ENCODE peak calls at places on chromosomes 1 and 21, in eight cellular contexts. F is MCF 10A; S is tibial artery; I is GM23338; Z is foreskin fibroblast; V is lung; P is CD4-positive, alpha-beta T cell; K is HFFc6. R is an unnamed sample.

GRCh38 chr1:44784094-44785026 is 3.6 kb downstream of the BEST4 start:
- DNase-seq in Z (peak; percentile 47), K (no peak), F (no peak), I (peak; percentile 84), P (no peak), V (no peak), S (no peak), R (no peak)

GRCh38 chr1:159009704-159010361 is at the start of gene IFI16:
- DNase-seq in I (no peak), Z (peak; percentile 95), P (peak; percentile 22), K (peak; percentile 97), F (peak; percentile 99), S (peak; percentile 62), V (peak; percentile 56), R (no peak)

GRCh38 chr1:54945393-54945936 is 35.0 kb upstream of the TMEM61 start:
- DNase-seq in F (peak; percentile 86), S (no peak), Z (no peak), I (no peak), K (no peak), P (no peak), V (no peak), R (no peak)

GRCh38 chr1:17597651-17598050 is 58.2 kb downstream of the ARHGEF10L start:
- DNase-seq in I (no peak), F (no peak), P (no peak), K (no peak), S (no peak), Z (no peak), V (no peak), R (no peak)

GRCh38 chr21:16838330-16838729 is 674.5 kb upstream of the CXADR start:
- DNase-seq in I (no peak), F (no peak), Z (peak; percentile 20), S (no peak), V (no peak), K (no peak), P (no peak), R (no peak)

GRCh38 chr1:110778821-110779220 is 94.1 kb upstream of the CD53 start:
- DNase-seq in K (no peak), P (no peak), Z (no peak), S (no peak), V (no peak), I (no peak), F (no peak), R (no peak)

GRCh38 chr1:170410391-170411146 is 121.4 kb upstream of the GORAB start:
- DNase-seq in K (peak; percentile 82), F (peak; percentile 72), V (no peak), I (no peak), P (no peak), Z (peak; percentile 83), S (no peak), R (no peak)

GRCh38 chr1:112520166-112520565 is 11.4 kb downstream of the WNT2B start:
- DNase-seq in P (no peak), Z (no peak), K (no peak), F (no peak), V (no peak), S (no peak), I (no peak), R (no peak)

GRCh38 chr1:58927722-58928085 is 143.9 kb upstream of the JUN start:
- DNase-seq in K (no peak), P (no peak), I (no peak), Z (no peak), V (no peak), S (no peak), F (no peak), R (no peak)

GRCh38 chr1:213050745-213051126 is 305 bp upstream of the RPS6KC1 start:
- DNase-seq in S (no peak), K (no peak), F (no peak), I (no peak), P (no peak), Z (no peak), V (no peak), R (no peak)

GRCh38 chr1:213049232-213049631 is 1.8 kb upstream of the RPS6KC1 start:
- DNase-seq in P (no peak), S (no peak), I (no peak), F (no peak), V (no peak), Z (no peak), K (no peak), R (no peak)

GRCh38 chr1:213053455-213053854 is 2.4 kb downstream of the RPS6KC1 start:
- DNase-seq in V (no peak), K (no peak), Z (no peak), I (no peak), S (no peak), P (no peak), F (no peak), R (no peak)

GRCh38 chr1:213051881-213052202 is 801 bp downstream of the RPS6KC1 start:
- DNase-seq in F (no peak), K (no peak), V (no peak), S (no peak), P (no peak), Z (no peak), I (no peak), R (no peak)

GRCh38 chr1:213051127-213051880 is at the start of gene RPS6KC1:
- DNase-seq in I (peak; percentile 93), S (peak; percentile 77), K (peak; percentile 73), P (peak; percentile 78), F (peak; percentile 92), Z (peak; percentile 93), V (peak; percentile 89), R (peak; percentile 75)
- TF ChIP-seq CTCF in I (no peak), S (peak; percentile 12), K (peak; percentile 41), P (no peak), F (peak; percentile 15), Z (no peak), V (no peak), R (no peak)

GRCh38 chr1:203663294-203663693 is 36.7 kb downstream of the ATP2B4 start:
- DNase-seq in V (no peak), P (no peak), I (no peak), Z (peak; percentile 92), F (peak; percentile 98), K (peak; percentile 99), S (no peak), R (no peak)
- TF ChIP-seq CTCF in V (no peak), P (no peak), I (no peak), Z (no peak), F (no peak), K (peak; percentile 39), S (no peak), R (no peak)

GRCh38 chr1:66400660-66401059 is 133.3 kb upstream of the SGIP1 start:
- DNase-seq in Z (no peak), V (no peak), I (no peak), S (no peak), P (no peak), F (no peak), K (no peak), R (no peak)

GRCh38 chr1:66401244-66401643 is 132.7 kb upstream of the SGIP1 start:
- DNase-seq in P (no peak), Z (no peak), I (no peak), F (no peak), S (no peak), K (no peak), V (no peak), R (no peak)

GRCh38 chr1:66405046-66405445 is 128.9 kb upstream of the SGIP1 start:
- DNase-seq in F (no peak), I (no peak), S (no peak), V (no peak), K (no peak), P (no peak), Z (no peak), R (no peak)

GRCh38 chr1:66402194-66402593 is 131.8 kb upstream of the SGIP1 start:
- DNase-seq in V (no peak), Z (peak; percentile 72), K (no peak), I (no peak), P (no peak), F (no peak), S (peak; percentile 77), R (no peak)

DNA sequence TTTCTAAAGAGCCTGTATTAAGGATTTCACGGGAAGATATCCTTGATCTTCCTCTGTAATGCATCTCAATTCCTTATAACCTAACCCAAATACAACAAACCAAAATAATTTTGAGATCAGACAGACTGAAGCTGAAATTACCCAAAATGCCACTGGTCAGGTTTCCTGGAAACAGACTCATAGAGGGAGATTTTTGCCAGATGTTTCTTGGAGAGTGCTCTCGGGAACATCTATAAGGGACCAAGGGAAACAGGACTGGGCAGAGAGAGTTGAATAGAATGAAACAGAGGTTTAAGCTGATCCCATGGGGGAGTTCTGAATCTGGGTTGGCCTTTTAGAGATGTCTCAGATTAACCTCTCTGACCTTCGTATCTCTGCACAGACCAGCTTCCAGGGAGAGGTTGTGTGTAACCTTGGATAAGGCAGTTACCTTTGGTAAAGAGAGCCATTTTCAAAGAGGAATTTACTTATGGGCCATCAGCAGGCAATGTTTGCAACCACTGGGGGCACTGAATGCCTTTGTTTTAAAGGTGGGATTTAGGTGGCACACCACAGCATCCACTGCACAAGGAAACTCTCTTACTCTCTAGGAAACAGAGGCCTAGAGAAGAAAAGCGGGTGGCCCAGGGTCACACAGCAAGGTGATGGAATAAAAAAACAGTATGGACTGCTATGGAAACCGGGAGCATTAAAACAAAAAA is 130.8 kb upstream of the SGIP1 start:
- DNase-seq in Z (peak; percentile 42), P (no peak), I (peak; percentile 22), S (no peak), F (no peak), V (no peak), K (no peak), R (no peak)
- TF ChIP-seq CTCF in Z (no peak), P (no peak), I (peak; percentile 26), S (no peak), F (no peak), V (no peak), K (no peak), R (no peak)

GRCh38 chr1:8597455-8597854 is 220.0 kb downstream of the RERE start:
- DNase-seq in K (peak; percentile 24), V (no peak), F (no peak), P (no peak), Z (peak; percentile 26), S (no peak), I (no peak), R (no peak)

GRCh38 chr1:8599813-8600212 is 217.6 kb downstream of the RERE start:
- DNase-seq in I (no peak), P (no peak), S (no peak), Z (no peak), K (no peak), F (no peak), V (no peak), R (no peak)

GRCh38 chr1:8600336-8600735 is 217.1 kb downstream of the RERE start:
- DNase-seq in S (no peak), K (no peak), I (no peak), Z (no peak), V (no peak), P (no peak), F (no peak), R (no peak)

GRCh38 chr1:8598783-8599182 is 218.7 kb downstream of the RERE start:
- DNase-seq in I (no peak), S (no peak), P (no peak), V (no peak), K (no peak), Z (peak; percentile 24), F (no peak), R (no peak)

DNA sequence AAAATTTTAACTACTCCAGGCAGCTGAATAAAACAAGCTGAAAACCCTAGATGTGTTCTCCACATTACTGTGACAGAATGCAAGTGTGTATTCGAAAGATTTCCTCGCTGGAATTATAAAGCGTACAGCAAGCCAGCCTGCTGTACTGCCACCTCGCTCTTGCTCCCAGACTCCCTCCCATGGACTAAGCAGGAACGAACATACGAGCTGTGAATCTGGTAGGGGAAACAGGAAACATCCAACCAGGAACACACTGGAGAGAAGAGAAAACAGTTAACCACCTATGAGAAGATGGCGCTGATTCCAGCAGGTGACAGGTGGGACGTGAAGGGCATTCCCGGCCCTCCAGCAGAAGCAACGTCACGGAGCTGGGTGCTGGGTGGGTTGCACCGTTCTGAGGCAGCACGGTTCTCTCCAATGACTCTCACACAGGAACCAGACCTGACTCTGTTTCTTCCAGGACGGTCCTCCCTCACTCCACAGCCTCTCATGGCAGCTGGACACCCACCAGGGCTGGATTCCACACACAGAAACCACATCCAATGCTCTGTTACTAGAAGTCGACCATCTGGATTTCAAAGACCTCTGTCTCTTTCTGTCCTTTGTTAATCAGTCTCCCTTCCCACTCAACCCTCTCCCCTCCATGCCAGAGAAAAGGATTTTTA is 219.2 kb downstream of the RERE start:
- DNase-seq in I (peak; percentile 52), Z (peak; percentile 83), K (peak; percentile 43), P (no peak), V (no peak), S (peak; percentile 36), F (no peak), R (no peak)
- TF ChIP-seq CTCF in I (no peak), Z (peak; percentile 53), K (peak; percentile 59), P (no peak), V (peak; percentile 5), S (peak; percentile 55), F (no peak), R (no peak)

R was measured in mesothelial cell of epicardium.